ENCODE peak calls at places on chromosome 19, in nine cellular contexts. G is uterus; S is GM23248; N is suprapubic skin; O is IMR-90; V is heart left ventricle; W is psoas muscle; M is naive thymus-derived CD4-positive, alpha-beta T cell; I is PC-9. R is an unnamed sample. For H3K36me3, the result is how much of the 10 kb centered on the place peaks cover.

GRCh38 chr19:7947939-7948338 is 4.5 kb upstream of the TIMM44 start:
- DNase-seq in W (no peak), M (no peak), I (peak), N (no peak), V (no peak), G (no peak), S (no peak), O (peak), R (no peak)

GRCh38 chr19:1251233-1251502 is 2.8 kb downstream of the MIDN start:
- DNase-seq in O (peak), S (peak), I (peak), N (no peak), G (peak), W (no peak), M (no peak), V (peak), R (peak)

GRCh38 chr19:47036233-47036651 is 12.2 kb downstream of the TMEM160 start:
- DNase-seq in M (no peak), O (no peak), I (no peak), W (no peak), G (no peak), V (no peak), S (peak), N (no peak), R (no peak)

GRCh38 chr19:31204115-31204514 is 145.1 kb downstream of the TSHZ3 start:
- DNase-seq in V (no peak), N (no peak), M (no peak), S (no peak), I (no peak), W (no peak), O (no peak), G (no peak), R (no peak)

GRCh38 chr19:7680606-7681335 is at the start of gene TRAPPC5:
- DNase-seq in O (peak), M (peak), S (peak), V (peak), G (peak), N (peak), W (peak), I (peak), R (peak)

GRCh38 chr19:58543826-58544590 is at the start of gene TRIM28:
- DNase-seq in S (peak), N (peak), V (peak), G (peak), W (peak), I (peak), O (peak), M (peak), R (peak)

GRCh38 chr19:43482193-43482592 is 16.8 kb upstream of the LYPD3 start:
- DNase-seq in W (no peak), G (no peak), O (no peak), I (no peak), N (no peak), S (no peak), V (no peak), M (no peak), R (no peak)

GRCh38 chr19:34309368-34310138 is 55.2 kb downstream of the GARRE1 start:
- DNase-seq in W (no peak), O (no peak), I (no peak), V (no peak), S (no peak), M (no peak), N (no peak), G (no peak), R (no peak)

GRCh38 chr19:48806818-48807589 is 3.8 kb downstream of the BCAT2 start:
- DNase-seq in I (no peak), N (no peak), M (no peak), W (no peak), S (peak), O (peak), V (no peak), G (no peak), R (peak)

GRCh38 chr19:47407417-47407774 is 11.9 kb downstream of the MEIS3 start:
- DNase-seq in M (no peak), W (no peak), O (no peak), G (no peak), S (no peak), V (no peak), I (no peak), N (no peak), R (peak)

GRCh38 chr19:29622191-29623070 is 16.3 kb downstream of the POP4 start:
- DNase-seq in O (no peak), M (peak), G (no peak), N (no peak), I (no peak), S (no peak), V (no peak), W (no peak), R (peak)

GRCh38 chr19:18712981-18713380 is 29.5 kb downstream of the CRTC1 start:
- DNase-seq in G (no peak), I (no peak), N (no peak), M (no peak), V (no peak), O (peak), W (no peak), S (no peak), R (peak)

GRCh38 chr19:42857544-42857867 is 22.0 kb downstream of the PSG1 start:
- DNase-seq in V (no peak), G (no peak), N (no peak), S (no peak), M (no peak), O (no peak), I (no peak), W (no peak), R (no peak)

GRCh38 chr19:871446-872265 is 12.2 kb downstream of the CFD start:
- DNase-seq in S (no peak), G (no peak), M (no peak), N (no peak), I (no peak), O (peak), V (no peak), W (no peak), R (peak)

GRCh38 chr19:40673377-40673776 is 17.1 kb downstream of the NUMBL start:
- DNase-seq in O (no peak), G (no peak), W (no peak), I (no peak), N (no peak), V (no peak), M (no peak), S (no peak), R (no peak)

GRCh38 chr19:33727331-33728028 is 69.2 kb upstream of the KCTD15 start:
- DNase-seq in G (no peak), N (no peak), O (no peak), S (no peak), M (no peak), W (no peak), V (no peak), I (no peak), R (peak)

GRCh38 chr19:32611161-32611560 is 30.2 kb downstream of the PDCD5 start:
- DNase-seq in W (no peak), O (no peak), I (no peak), V (no peak), M (no peak), S (no peak), N (peak), G (no peak), R (no peak)

GRCh38 chr19:46945668-46946067 is 74.0 kb upstream of the NPAS1 start:
- DNase-seq in O (no peak), V (no peak), W (no peak), N (no peak), I (no peak), M (no peak), G (no peak), S (peak), R (no peak)

GRCh38 chr19:53865523-53865917 is 2.2 kb upstream of the MYADM start:
- DNase-seq in N (no peak), G (no peak), I (peak), W (no peak), O (no peak), S (peak), V (no peak), M (no peak), R (no peak)

GRCh38 chr19:40685016-40685526 is 5.4 kb downstream of the NUMBL start:
- DNase-seq in M (no peak), S (no peak), W (no peak), N (no peak), V (no peak), G (no peak), O (no peak), I (no peak), R (no peak)

GRCh38 chr19:6536138-6536671 is 5.4 kb downstream of the TNFSF9 start:
- DNase-seq in M (peak), O (no peak), I (peak), W (peak), G (peak), S (peak), N (peak), V (peak), R (peak)

GRCh38 chr19:23255700-23256099 is 5.5 kb upstream of the ZNF724 start:
- DNase-seq in N (no peak), M (no peak), V (no peak), O (no peak), S (no peak), I (no peak), G (no peak), W (no peak), R (no peak)

GRCh38 chr19:58550362-58551122 is 4.4 kb downstream of the CHMP2A start:
- DNase-seq in I (no peak), M (no peak), V (no peak), N (peak), G (no peak), W (no peak), S (no peak), O (no peak), R (no peak)

GRCh38 chr19:32302778-32303177 is 42.6 kb upstream of the ZNF507 start:
- DNase-seq in G (no peak), V (no peak), W (no peak), N (no peak), I (no peak), S (no peak), M (no peak), O (no peak), R (no peak)

GRCh38 chr19:31448221-31448657 is 99.0 kb upstream of the TSHZ3 start:
- DNase-seq in I (no peak), G (peak), S (peak), M (no peak), V (peak), W (peak), O (peak), N (peak), R (no peak)

DNA sequence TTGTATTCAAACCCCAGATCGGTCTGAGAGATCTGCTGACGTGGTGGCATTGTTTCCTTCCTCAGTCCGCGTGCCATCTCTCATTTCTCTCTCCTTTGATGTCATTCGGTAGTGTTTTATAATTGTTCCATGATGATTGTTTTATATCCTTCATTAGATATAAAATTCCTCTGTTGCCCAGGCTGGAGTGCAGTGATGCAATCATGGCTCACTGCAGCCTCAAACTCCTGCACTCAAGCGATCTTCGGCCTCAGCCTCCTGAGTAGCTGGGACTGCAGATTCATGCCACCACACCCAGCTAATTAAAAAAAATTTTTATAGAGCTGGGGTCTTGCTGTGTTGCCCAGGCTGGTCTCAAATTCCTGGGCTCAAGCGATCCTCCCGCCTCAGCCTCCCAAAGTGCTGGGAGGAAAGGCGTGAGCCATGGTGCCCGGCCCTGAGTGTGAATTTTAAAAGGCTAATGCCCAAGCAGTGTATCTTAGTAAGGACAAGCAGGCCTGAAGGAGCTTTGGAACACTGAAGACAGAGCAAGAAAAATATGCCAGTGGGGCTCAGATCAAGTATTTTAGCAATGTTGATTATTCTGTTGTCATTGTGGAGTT is 5.3 kb downstream of the ZNF57 start:
- DNase-seq in M (no peak), G (no peak), S (no peak), I (no peak), N (no peak), W (no peak), V (no peak), O (no peak), R (no peak)
- H3K36me3 ChIP-seq in M (under half), G (under half), S (under half), I (under half), N (under half), W (under half), V (under half), O (under half), R (under half)

DNA sequence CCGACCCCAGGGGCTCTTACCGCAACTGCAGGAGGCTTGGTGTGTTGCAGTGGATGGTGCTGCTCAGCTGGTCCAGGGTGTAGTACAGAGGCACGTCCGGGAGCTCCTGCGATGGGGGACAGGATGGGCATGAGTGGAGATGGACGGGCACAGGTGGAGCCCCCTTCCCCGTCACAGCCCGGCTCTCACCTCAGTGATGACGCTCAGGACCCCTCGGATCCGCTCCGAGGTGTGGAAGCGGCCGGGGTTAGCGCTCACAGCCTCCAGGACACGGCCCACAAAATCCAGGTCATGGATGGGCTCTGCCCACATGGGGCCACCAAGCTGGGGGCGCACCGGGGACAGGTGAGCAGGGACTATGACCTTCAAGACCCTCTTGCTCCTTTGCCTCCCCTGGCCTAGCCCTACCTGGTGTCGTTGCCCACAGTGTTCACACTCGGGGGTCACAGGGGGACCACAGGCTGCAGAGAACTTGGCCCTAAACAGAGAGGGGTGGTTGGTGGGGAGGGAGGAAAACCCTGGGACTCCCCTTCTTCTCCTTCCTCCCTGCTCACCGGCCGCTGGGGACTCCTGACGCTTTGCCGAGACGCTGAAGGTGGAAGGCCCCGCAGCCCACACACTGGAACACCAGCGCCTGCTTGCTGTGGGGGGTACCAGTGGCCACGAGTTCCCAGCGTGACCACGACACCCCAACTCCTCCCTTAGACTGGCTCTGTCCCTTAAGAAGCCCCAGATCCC is 6.9 kb upstream of the LYL1 start:
- DNase-seq in I (no peak), N (no peak), V (no peak), O (no peak), M (no peak), S (no peak), G (no peak), W (no peak), R (no peak)
- H3K36me3 ChIP-seq in I (under half), N (under half), V (under half), O (under half), M (under half), S (under half), G (under half), W (half or more), R (under half)

DNA sequence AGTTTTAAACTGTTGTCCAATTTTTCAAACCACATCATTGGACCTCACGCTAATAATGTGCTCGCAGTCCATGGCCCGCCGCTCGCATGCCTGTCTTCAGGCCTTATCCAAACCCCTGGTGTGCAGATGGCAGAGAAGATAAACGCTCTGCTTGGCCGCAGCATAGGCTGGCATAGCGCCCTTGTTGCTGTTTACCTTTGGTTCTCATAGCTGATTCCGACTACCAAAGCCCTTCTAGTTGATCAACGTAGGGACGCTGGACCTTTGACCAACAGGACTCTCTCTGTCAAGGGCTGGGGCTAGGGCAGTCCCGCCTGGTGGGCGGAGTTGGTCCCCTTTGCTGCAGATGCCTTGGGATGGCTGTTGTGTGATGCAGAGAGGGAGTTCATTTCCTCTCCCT is 23.4 kb upstream of the QTRT1 start:
- DNase-seq in S (no peak), M (no peak), W (no peak), N (no peak), G (no peak), V (no peak), O (no peak), I (no peak), R (no peak)
- H3K36me3 ChIP-seq in S (half or more), M (half or more), W (half or more), N (half or more), G (under half), V (half or more), O (half or more), I (half or more), R (half or more)

GRCh38 chr19:45526143-45526542 is 18.9 kb downstream of the VASP start:
- DNase-seq in W (peak), M (no peak), V (peak), G (peak), I (peak), S (peak), N (no peak), O (peak), R (peak)
- H3K36me3 ChIP-seq in W (half or more), M (under half), V (half or more), G (under half), I (under half), S (under half), N (under half), O (under half), R (under half)

GRCh38 chr19:4027146-4027545 is 19.6 kb downstream of the PIAS4 start:
- DNase-seq in S (no peak), W (no peak), I (no peak), N (no peak), M (no peak), O (no peak), G (no peak), V (no peak), R (no peak)
- H3K36me3 ChIP-seq in S (under half), W (half or more), I (under half), N (half or more), M (half or more), O (half or more), G (under half), V (half or more), R (under half)

GRCh38 chr19:9645466-9645865 is 24.4 kb upstream of the ZNF561 start:
- DNase-seq in O (no peak), N (no peak), W (no peak), I (peak), M (no peak), G (no peak), S (no peak), V (no peak), R (no peak)

GRCh38 chr19:9644472-9644871 is 23.4 kb upstream of the ZNF561 start:
- DNase-seq in I (peak), G (no peak), N (no peak), V (no peak), S (no peak), W (no peak), M (no peak), O (no peak), R (no peak)

DNA sequence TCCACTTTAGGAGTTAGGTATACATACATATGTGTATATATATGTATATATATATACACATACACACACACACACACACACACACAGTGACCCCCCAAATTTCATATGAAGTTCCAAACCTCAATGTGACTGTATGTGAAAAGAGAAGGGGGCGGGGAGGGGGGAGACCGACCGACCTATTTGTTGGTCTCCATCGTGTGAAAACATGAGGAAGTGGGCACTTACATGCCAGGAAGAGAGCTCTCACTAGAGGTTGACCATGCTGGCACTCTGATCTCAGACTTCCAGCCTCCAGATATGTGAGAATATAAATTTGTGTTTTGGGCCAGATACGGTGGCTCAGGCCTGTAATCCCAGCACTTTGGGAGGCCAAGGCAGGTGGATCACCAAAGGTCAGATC is 24.6 kb downstream of the ZNF562 start:
- DNase-seq in M (no peak), W (no peak), I (peak), N (no peak), O (no peak), G (no peak), V (no peak), S (no peak), R (no peak)
- H3K36me3 ChIP-seq in M (half or more), W (half or more), I (half or more), N (half or more), O (half or more), G (under half), V (half or more), S (half or more), R (under half)

R was measured in H7.